ENCODE peak calls at places on chromosome 2, in nine cellular contexts. U is endodermal cell, S is sigmoid colon, T is Peyer's patch, Z is uterus, D is cardiac muscle cell, H is PC-3, W is colonic mucosa, P is mammary epithelial cell. R is an unnamed sample. For H3K4me1, the result is how much of the 10 kb centered on the place peaks cover.

GRCh38 chr2:53403836-53404413 is 363.7 kb upstream of the CHAC2 start:
- DNase-seq in P (peak), W (no peak), D (no peak), S (no peak), U (no peak), T (no peak), Z (no peak), H (peak), R (peak)

GRCh38 chr2:20411361-20411894 is 35.4 kb upstream of the RHOB start:
- DNase-seq in P (peak), H (peak), W (peak), Z (peak), D (peak), T (peak), S (peak), U (peak), R (peak)

GRCh38 chr2:10989782-10990181 is 78.0 kb downstream of the KCNF1 start:
- DNase-seq in H (no peak), T (no peak), U (no peak), P (peak), W (no peak), D (no peak), Z (no peak), S (no peak), R (no peak)

GRCh38 chr2:128442053-128442751 is 123.5 kb upstream of the HS6ST1 start:
- DNase-seq in Z (peak), P (no peak), S (peak), T (peak), U (peak), W (peak), D (no peak), H (no peak), R (no peak)

GRCh38 chr2:219228026-219228744 is 1.3 kb downstream of the ATG9A start:
- DNase-seq in U (no peak), S (no peak), D (no peak), Z (no peak), T (no peak), H (no peak), W (no peak), P (peak), R (peak)

GRCh38 chr2:144580521-144581153 is 60.7 kb upstream of the ZEB2 start:
- DNase-seq in U (no peak), T (no peak), S (no peak), P (no peak), W (no peak), D (no peak), Z (no peak), H (no peak), R (no peak)

GRCh38 chr2:181741756-181742155 is 61.4 kb upstream of the NEUROD1 start:
- DNase-seq in S (no peak), H (peak), Z (no peak), D (no peak), U (no peak), T (no peak), P (peak), W (no peak), R (peak)

GRCh38 chr2:170177950-170178781 is at the start of gene MYO3B:
- DNase-seq in H (no peak), P (no peak), W (no peak), U (no peak), T (no peak), Z (no peak), S (no peak), D (no peak), R (peak)

GRCh38 chr2:109379507-109379906 is 234.3 kb downstream of the SEPTIN10 start:
- DNase-seq in Z (no peak), S (peak), W (peak), T (peak), U (peak), D (no peak), H (no peak), P (no peak), R (no peak)

GRCh38 chr2:160747771-160748170 is 254.2 kb upstream of the RBMS1 start:
- DNase-seq in U (no peak), P (peak), W (no peak), Z (no peak), H (peak), D (no peak), T (no peak), S (no peak), R (peak)

GRCh38 chr2:1618191-1618961 is 125.9 kb downstream of the PXDN start:
- DNase-seq in P (no peak), Z (no peak), H (no peak), U (peak), T (no peak), S (no peak), W (no peak), D (no peak), R (no peak)

GRCh38 chr2:172092716-172093415 is 7.6 kb downstream of the DLX1 start:
- DNase-seq in H (no peak), Z (no peak), D (no peak), P (no peak), U (peak), W (no peak), S (no peak), T (no peak), R (no peak)
- H3K4me3 ChIP-seq in H (no peak), Z (no peak), D (no peak), P (no peak), U (no peak), W (no peak), S (no peak), T (no peak), R (no peak)

GRCh38 chr2:223562078-223562477 is 40.1 kb downstream of the SCG2 start:
- DNase-seq in T (no peak), H (peak), D (no peak), S (no peak), U (no peak), W (no peak), P (peak), Z (no peak), R (no peak)
- H3K4me1 ChIP-seq in T (under half), H (under half), D (under half), S (under half), U (under half), W (under half), P (under half), Z (under half), R (under half)

GRCh38 chr2:239057533-239057932 is 209.6 kb downstream of the TWIST2 start:
- DNase-seq in H (no peak), W (no peak), P (no peak), D (no peak), T (no peak), U (no peak), Z (no peak), S (no peak), R (no peak)
- H3K4me3 ChIP-seq in H (no peak), W (no peak), P (no peak), D (no peak), T (no peak), U (no peak), Z (no peak), S (no peak), R (no peak)

DNA sequence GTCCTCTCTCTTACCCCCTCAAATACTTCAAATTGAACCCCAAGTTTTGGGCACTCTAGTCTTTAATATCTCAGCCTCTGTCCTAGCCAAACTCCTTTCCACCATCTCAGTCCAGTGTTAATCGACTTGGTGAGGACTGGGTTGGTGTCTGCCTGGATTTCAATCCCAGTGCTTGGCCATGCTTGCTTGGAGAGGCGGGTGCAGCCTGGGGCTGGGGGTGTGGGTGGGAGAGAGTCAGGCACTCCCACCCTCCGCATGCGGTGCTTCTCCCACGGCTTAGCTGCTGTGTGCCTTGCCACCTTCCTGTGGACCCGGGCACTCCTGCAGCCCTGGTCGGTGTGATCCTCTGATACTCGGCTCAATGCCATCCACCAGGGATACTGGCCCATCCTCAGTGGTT is 220.8 kb upstream of the HDAC4 start:
- DNase-seq in Z (no peak), H (no peak), S (no peak), U (peak), W (no peak), P (no peak), D (no peak), T (no peak), R (no peak)
- H3K4me1 ChIP-seq in Z (under half), H (under half), S (under half), U (under half), W (under half), P (under half), D (under half), T (under half), R (under half)

GRCh38 chr2:215712219-215712849 is 276.5 kb upstream of the FN1 start:
- DNase-seq in H (no peak), T (no peak), D (no peak), U (no peak), Z (no peak), W (no peak), P (peak), S (no peak), R (no peak)
- H3K4me3 ChIP-seq in H (no peak), T (no peak), D (no peak), U (no peak), Z (no peak), W (no peak), P (no peak), S (no peak), R (peak)

GRCh38 chr2:39511219-39511785 is 74.2 kb upstream of the MAP4K3 start:
- DNase-seq in U (no peak), S (no peak), Z (peak), D (no peak), T (no peak), P (no peak), H (no peak), W (no peak), R (no peak)
- H3K4me1 ChIP-seq in U (under half), S (half or more), Z (under half), D (under half), T (under half), P (under half), H (under half), W (under half), R (half or more)

GRCh38 chr2:188971316-188971930 is 2.8 kb upstream of the COL3A1 start:
- DNase-seq in H (no peak), Z (no peak), D (no peak), P (no peak), S (no peak), U (no peak), W (no peak), T (no peak), R (no peak)

GRCh38 chr2:188966728-188967127 is 7.4 kb upstream of the COL3A1 start:
- DNase-seq in U (no peak), H (no peak), D (no peak), W (no peak), P (no peak), T (no peak), S (no peak), Z (no peak), R (no peak)

GRCh38 chr2:188966079-188966571 is 8.0 kb upstream of the COL3A1 start:
- DNase-seq in H (no peak), Z (no peak), T (no peak), D (no peak), P (no peak), W (no peak), S (no peak), U (no peak), R (no peak)

GRCh38 chr2:188970201-188970600 is 4.0 kb upstream of the COL3A1 start:
- DNase-seq in S (no peak), Z (no peak), W (no peak), H (no peak), P (no peak), T (no peak), U (no peak), D (no peak), R (no peak)

DNA sequence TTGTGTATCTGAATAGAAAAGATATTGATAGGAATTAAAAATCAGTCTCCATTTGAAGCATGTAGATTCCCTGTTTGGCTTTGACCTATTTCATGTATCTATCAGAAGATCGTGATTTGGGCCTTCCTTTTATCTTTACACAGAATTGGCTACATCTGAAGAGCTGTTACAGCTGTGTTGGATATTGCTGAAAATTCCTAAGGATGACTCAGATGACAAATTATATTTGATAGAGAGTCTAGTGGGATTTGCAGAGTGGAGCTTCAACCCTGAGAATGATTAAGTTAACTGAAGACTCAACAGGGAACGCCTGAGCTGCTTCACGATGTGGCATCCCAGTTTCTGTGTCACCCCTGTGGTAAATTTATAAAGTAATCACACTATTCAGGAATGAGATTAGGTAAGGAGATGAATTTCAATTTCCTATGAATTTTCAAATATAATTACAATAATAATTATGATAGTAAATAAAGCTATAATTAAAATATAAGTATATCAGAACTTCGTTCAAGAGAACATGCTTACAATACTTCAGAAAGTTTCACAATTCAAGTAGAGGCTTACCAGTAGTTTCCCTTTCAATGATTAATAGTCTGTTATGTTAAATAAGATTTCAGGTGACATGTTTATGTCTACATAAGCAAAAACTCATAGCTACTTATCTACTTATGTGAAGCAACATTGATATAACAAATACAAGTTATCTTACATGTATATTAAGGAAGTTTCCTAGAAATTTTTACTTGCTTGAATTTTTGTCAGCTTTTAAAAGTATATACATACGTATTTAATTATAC is 4.7 kb upstream of the COL3A1 start:
- DNase-seq in Z (no peak), T (no peak), D (no peak), W (no peak), S (no peak), H (peak), P (no peak), U (no peak), R (peak)
- H3K4me3 ChIP-seq in Z (no peak), T (no peak), D (no peak), W (no peak), S (no peak), H (no peak), P (no peak), U (no peak), R (peak)

GRCh38 chr2:174629514-174629913 is 31.9 kb upstream of the WIPF1 start:
- DNase-seq in D (no peak), P (no peak), U (no peak), Z (no peak), T (no peak), H (no peak), S (no peak), W (no peak), R (no peak)
- H3K4me1 ChIP-seq in D (under half), P (under half), U (under half), Z (under half), T (under half), H (under half), S (under half), W (under half), R (under half)